ENCODE peak calls at places on chromosomes 7 and 10, in eight cellular contexts. M, J, X, I, W, D, U and N are unnamed samples.

GRCh38 chr7:147809785-147810184 is 780.8 kb upstream of the C7orf33 start:
- DNase-seq in M (no peak), J (no peak), X (no peak), I (no peak), W (no peak), D (no peak), U (no peak), N (no peak)

GRCh38 chr10:131844546-131845084 is 56.2 kb upstream of the PPP2R2D start:
- DNase-seq in M (no peak), J (no peak), X (no peak), I (no peak), W (peak), D (no peak), U (no peak), N (no peak)

GRCh38 chr7:81638216-81638615 is 131.6 kb downstream of the HGF start:
- DNase-seq in M (no peak), J (no peak), X (no peak), I (peak), W (no peak), D (no peak), U (no peak), N (no peak)

GRCh38 chr10:103618027-103618385 is 124.5 kb downstream of the NEURL1 start:
- DNase-seq in M (no peak), J (no peak), X (no peak), I (no peak), W (no peak), D (no peak), U (no peak), N (no peak)

GRCh38 chr10:131198843-131199242 is 112.7 kb downstream of the TCERG1L start:
- DNase-seq in M (no peak), J (no peak), X (no peak), I (no peak), W (peak), D (no peak), U (no peak), N (peak)

GRCh38 chr7:66921396-66921917 is 432 bp downstream of the TMEM248 start:
- DNase-seq in M (peak), J (peak), X (no peak), I (peak), W (no peak), D (peak), U (peak), N (no peak)

GRCh38 chr7:128191136-128191844 is 49.8 kb upstream of the LEP start:
- DNase-seq in M (no peak), J (no peak), X (no peak), I (no peak), W (peak), D (no peak), U (no peak), N (no peak)

GRCh38 chr10:68188835-68189234 is 43.1 kb downstream of the ATOH7 start:
- DNase-seq in M (no peak), J (no peak), X (no peak), I (no peak), W (no peak), D (no peak), U (no peak), N (no peak)

GRCh38 chr10:50582061-50582460 is 41.7 kb downstream of the SGMS1 start:
- DNase-seq in M (no peak), J (no peak), X (no peak), I (no peak), W (no peak), D (no peak), U (no peak), N (no peak)

GRCh38 chr7:149310990-149311573 is 49.1 kb downstream of the ZNF783 start:
- DNase-seq in M (no peak), J (no peak), X (peak), I (no peak), W (no peak), D (no peak), U (no peak), N (no peak)

GRCh38 chr7:149306854-149307253 is 44.9 kb downstream of the ZNF783 start:
- DNase-seq in M (no peak), J (no peak), X (no peak), I (no peak), W (no peak), D (no peak), U (no peak), N (no peak)

GRCh38 chr7:149307775-149308501 is 45.9 kb downstream of the ZNF783 start:
- DNase-seq in M (no peak), J (no peak), X (no peak), I (no peak), W (no peak), D (no peak), U (no peak), N (no peak)

GRCh38 chr7:149313981-149314380 is 52.0 kb downstream of the ZNF783 start:
- DNase-seq in M (no peak), J (no peak), X (no peak), I (no peak), W (no peak), D (no peak), U (no peak), N (no peak)

GRCh38 chr7:149310113-149310836 is 48.3 kb downstream of the ZNF783 start:
- DNase-seq in M (peak), J (no peak), X (peak), I (peak), W (no peak), D (no peak), U (no peak), N (no peak)
- TF ChIP-seq CTCF in M (peak), J (peak), X (no peak), I (peak), W (no peak), D (peak), U (no peak), N (peak)

GRCh38 chr7:36037121-36037662 is 115.9 kb upstream of the EEPD1 start:
- DNase-seq in M (peak), J (peak), X (no peak), I (peak), W (peak), D (no peak), U (peak), N (peak)
- TF ChIP-seq CTCF in M (no peak), J (no peak), X (no peak), I (no peak), W (no peak), D (no peak), U (no peak), N (no peak)

DNA sequence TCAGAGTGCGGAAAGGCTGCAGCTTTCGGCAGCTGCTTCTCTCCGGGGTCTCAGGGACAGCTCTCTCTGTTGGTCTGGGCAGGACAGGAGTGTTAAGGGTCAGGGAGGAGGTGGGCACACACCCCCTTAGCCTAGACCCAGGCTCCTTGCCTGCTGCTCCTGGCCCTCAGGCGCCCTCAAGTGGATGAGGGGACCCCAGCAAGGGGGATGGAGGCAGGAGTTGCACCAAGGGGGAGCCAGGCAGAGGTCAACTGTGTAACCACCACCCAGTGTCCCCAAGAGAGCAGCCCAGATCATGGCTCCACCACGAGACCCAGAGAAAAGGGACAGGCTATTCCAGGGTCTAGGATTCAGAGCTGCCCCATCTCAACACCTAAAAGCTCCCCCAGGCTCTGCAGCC is 26.9 kb downstream of the SPOCK2 start:
- DNase-seq in M (no peak), J (no peak), X (peak), I (no peak), W (no peak), D (peak), U (no peak), N (no peak)
- TF ChIP-seq CTCF in M (peak), J (no peak), X (peak), I (peak), W (no peak), D (no peak), U (no peak), N (no peak)

DNA sequence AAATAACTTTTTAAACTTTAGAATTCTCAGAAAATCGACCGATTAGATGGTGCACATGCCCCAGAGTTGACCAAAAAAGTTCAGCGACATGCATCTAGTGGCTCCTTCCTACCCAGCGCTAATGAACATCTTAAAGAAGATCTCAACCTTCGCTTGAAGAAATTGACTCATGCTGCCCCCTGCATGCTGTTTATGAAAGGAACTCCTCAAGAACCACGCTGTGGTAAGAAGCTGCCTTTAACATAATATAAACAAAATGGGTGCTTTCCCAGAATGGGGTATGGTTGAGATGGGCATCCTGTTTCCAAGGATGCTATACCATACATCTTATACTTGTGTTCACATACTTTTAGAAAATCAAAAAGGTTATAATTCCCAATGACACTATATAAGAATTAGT is 24.6 kb downstream of the GLRX3 start:
- DNase-seq in M (no peak), J (no peak), X (no peak), I (peak), W (no peak), D (no peak), U (no peak), N (no peak)
- TF ChIP-seq CTCF in M (peak), J (no peak), X (no peak), I (peak), W (no peak), D (no peak), U (no peak), N (no peak)

GRCh38 chr10:53298443-53298842 is 525.9 kb upstream of the MBL2 start:
- DNase-seq in M (no peak), J (no peak), X (no peak), I (no peak), W (no peak), D (no peak), U (no peak), N (no peak)
- TF ChIP-seq CTCF in M (no peak), J (no peak), X (no peak), I (no peak), W (no peak), D (no peak), U (no peak), N (no peak)

DNA sequence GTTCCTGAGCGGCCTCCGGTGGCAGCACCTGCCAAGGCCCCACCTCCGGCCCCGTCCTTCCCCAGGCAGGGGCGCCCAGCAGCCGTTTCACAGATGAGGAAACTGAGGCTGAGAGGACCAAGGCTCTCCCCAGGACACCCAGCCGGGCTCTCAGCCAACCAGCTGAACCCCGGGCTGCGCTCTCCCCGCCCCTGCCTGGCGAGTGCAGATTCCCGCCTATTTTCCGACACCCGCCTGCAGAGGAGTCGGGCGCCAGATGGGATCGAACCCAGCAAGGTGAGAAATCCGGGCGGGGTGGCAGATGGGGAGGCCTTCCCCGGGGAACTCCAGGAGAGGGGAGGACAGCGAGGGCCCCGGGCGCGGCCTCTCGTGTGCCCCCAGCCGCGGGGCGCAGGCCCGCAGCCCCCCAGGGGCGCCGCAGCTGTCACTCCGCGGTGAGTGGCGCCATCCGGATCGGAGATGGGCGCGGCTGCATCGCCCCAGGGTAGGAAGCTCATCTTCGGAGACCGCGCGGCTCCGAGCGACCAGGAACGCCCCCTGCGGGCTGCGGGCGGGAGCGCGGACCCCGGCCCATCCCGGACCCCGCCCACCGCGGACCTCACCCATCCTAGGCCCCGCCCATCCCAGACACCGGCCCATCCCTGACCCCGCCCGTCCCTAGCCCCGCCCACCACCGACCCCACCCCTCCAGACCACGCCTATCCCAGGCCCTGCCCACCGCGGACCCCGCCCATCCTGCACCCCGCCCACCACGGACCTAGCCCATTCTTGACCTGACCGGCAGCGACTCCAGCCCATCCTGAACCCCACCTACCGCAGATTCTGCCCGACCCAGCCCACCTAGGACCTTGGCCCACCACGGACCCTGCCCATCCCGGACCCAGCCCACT is 90.3 kb downstream of the MICALL2 start:
- DNase-seq in M (no peak), J (no peak), X (peak), I (no peak), W (no peak), D (peak), U (no peak), N (peak)
- TF ChIP-seq CTCF in M (no peak), J (no peak), X (no peak), I (peak), W (no peak), D (peak), U (no peak), N (peak)

GRCh38 chr10:27799046-27799445 is 53.4 kb upstream of the MKX start:
- DNase-seq in M (no peak), J (no peak), X (no peak), I (no peak), W (no peak), D (no peak), U (no peak), N (no peak)

GRCh38 chr10:27792191-27792590 is 46.6 kb upstream of the MKX start:
- DNase-seq in M (no peak), J (no peak), X (no peak), I (peak), W (no peak), D (no peak), U (no peak), N (no peak)

GRCh38 chr10:27794157-27794556 is 48.5 kb upstream of the MKX start:
- DNase-seq in M (no peak), J (no peak), X (no peak), I (no peak), W (no peak), D (no peak), U (peak), N (no peak)
- TF ChIP-seq CTCF in M (peak), J (no peak), X (no peak), I (no peak), W (no peak), D (no peak), U (no peak), N (no peak)

DNA sequence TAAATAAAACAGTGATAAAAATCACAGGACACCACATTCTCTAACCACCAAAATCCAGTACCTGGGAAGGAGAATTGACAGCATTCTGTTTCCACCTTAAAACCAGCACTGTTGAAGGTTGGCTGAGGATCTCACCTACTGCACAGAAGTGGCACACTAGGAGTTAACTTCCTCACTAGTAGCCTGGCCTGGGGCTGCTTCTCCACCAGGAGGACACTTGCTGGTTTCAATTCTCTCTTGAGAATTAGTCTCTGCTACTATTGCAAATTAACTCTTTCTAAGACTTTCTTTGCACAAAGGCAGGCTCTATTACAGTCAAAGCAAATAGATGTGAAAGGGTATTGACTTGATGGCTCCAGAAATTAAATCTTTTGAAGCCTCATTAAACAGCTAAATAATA is 2.3 kb upstream of the CTTNBP2 start:
- DNase-seq in M (no peak), J (no peak), X (no peak), I (peak), W (no peak), D (peak), U (no peak), N (no peak)
- TF ChIP-seq CTCF in M (no peak), J (no peak), X (no peak), I (peak), W (no peak), D (no peak), U (no peak), N (no peak)

GRCh38 chr10:14325325-14325955 is 5.3 kb downstream of the FRMD4A start:
- DNase-seq in M (no peak), J (peak), X (peak), I (peak), W (no peak), D (peak), U (peak), N (no peak)
- TF ChIP-seq CTCF in M (no peak), J (peak), X (peak), I (peak), W (no peak), D (peak), U (no peak), N (peak)